ENCODE peak calls at places on chromosomes 6 and 20, in six cellular contexts. O, C, N, L, R and U are unnamed samples.

GRCh38 chr6:101226677-101227135 is 166.8 kb upstream of the GRIK2 start:
- DNase-seq in C (no peak), R (peak), N (peak), O (peak), L (no peak), U (peak)

GRCh38 chr6:169455470-169455869 is 201.8 kb upstream of the THBS2 start:
- DNase-seq in N (no peak), O (no peak), L (no peak), C (no peak), R (no peak), U (no peak)

GRCh38 chr6:163764565-163764964 is 350.0 kb downstream of the QKI start:
- DNase-seq in O (no peak), C (no peak), L (no peak), N (no peak), R (peak), U (peak)

GRCh38 chr6:38153946-38154345 is 334.4 kb downstream of the ZFAND3 start:
- DNase-seq in C (no peak), N (no peak), O (no peak), R (no peak), L (no peak), U (no peak)

GRCh38 chr6:3432416-3432815 is 24.4 kb downstream of the SLC22A23 start:
- DNase-seq in R (no peak), C (no peak), N (no peak), L (no peak), O (no peak), U (no peak)

GRCh38 chr6:99348823-99349619 is 453 bp downstream of the FAXC start:
- DNase-seq in N (peak), L (no peak), O (peak), C (no peak), R (no peak), U (no peak)

GRCh38 chr6:163415176-163415619 is 680 bp downstream of the QKI start:
- DNase-seq in C (no peak), O (peak), L (no peak), R (no peak), N (no peak), U (no peak)

GRCh38 chr6:55659304-55659703 is 80.3 kb upstream of the HMGCLL1 start:
- DNase-seq in O (no peak), N (no peak), R (no peak), L (no peak), C (no peak), U (no peak)

GRCh38 chr6:4281341-4282293 is 146.2 kb upstream of the ECI2 start:
- DNase-seq in O (peak), R (no peak), L (no peak), C (no peak), N (peak), U (peak)

GRCh38 chr6:35370124-35370741 is 27.9 kb downstream of the PPARD start:
- DNase-seq in O (peak), L (peak), C (peak), N (no peak), R (peak), U (peak)

GRCh38 chr6:155889405-155889804 is 433.8 kb upstream of the NOX3 start:
- DNase-seq in O (no peak), N (no peak), R (no peak), L (no peak), C (no peak), U (no peak)

GRCh38 chr6:106256201-106256968 is 69.2 kb downstream of the ATG5 start:
- DNase-seq in O (no peak), C (no peak), L (no peak), R (peak), N (no peak), U (peak)

GRCh38 chr20:63315240-63315981 is 22.4 kb downstream of the COL20A1 start:
- DNase-seq in L (no peak), N (no peak), C (no peak), R (no peak), O (no peak), U (no peak)

GRCh38 chr6:148599967-148600426 is 146.8 kb upstream of the UST start:
- DNase-seq in C (no peak), O (no peak), L (no peak), R (no peak), N (no peak), U (no peak)

GRCh38 chr6:90936286-90936685 is 349.4 kb upstream of the MAP3K7 start:
- DNase-seq in N (no peak), O (no peak), R (no peak), L (no peak), C (no peak), U (no peak)

GRCh38 chr6:29887330-29887818 is 55.0 kb upstream of the HLA-A start:
- DNase-seq in R (peak), C (no peak), L (peak), N (peak), O (peak), U (peak)

GRCh38 chr6:56956481-56956880 is 1.6 kb downstream of the BEND6 start:
- DNase-seq in C (no peak), R (no peak), O (no peak), L (no peak), N (no peak), U (no peak)

GRCh38 chr6:145502417-145502816 is 232.9 kb downstream of the EPM2A start:
- DNase-seq in C (no peak), O (no peak), R (no peak), N (peak), L (no peak), U (no peak)

GRCh38 chr6:106913111-106913510 is 61.4 kb downstream of the CD24 start:
- DNase-seq in O (no peak), N (no peak), C (no peak), L (no peak), R (no peak), U (no peak)

GRCh38 chr6:155171109-155171746 is 92.6 kb upstream of the CLDN20 start:
- DNase-seq in O (peak), N (no peak), L (no peak), C (peak), R (peak), U (peak)

GRCh38 chr20:14334306-14334930 is 3.0 kb downstream of the FLRT3 start:
- DNase-seq in R (peak), O (no peak), L (no peak), N (peak), C (no peak), U (peak)

GRCh38 chr6:43278524-43279078 is 19.5 kb upstream of the SLC22A7 start:
- DNase-seq in N (no peak), R (peak), C (no peak), L (no peak), O (no peak), U (peak)